ENCODE peak calls at places on chromosomes 4 and X, in seven cellular contexts. Q is K562, D is H1, L is GM12891, W is GM12878, U is SK-N-SH, R is HepG2. M is an unnamed sample.

GRCh38 chrX:41677661-41678060 is 11.1 kb upstream of the GPR34 start:
- DNase-seq in Q (no peak), U (no peak), W (no peak), R (no peak), L (no peak), D (no peak), M (no peak)

GRCh38 chrX:46683023-46683422 is 75.9 kb downstream of the SLC9A7 start:
- DNase-seq in W (no peak), U (no peak), D (no peak), Q (no peak), R (peak), L (no peak), M (no peak)

GRCh38 chr4:71187399-71188196 is 151.2 kb upstream of the SLC4A4 start:
- DNase-seq in L (no peak), Q (no peak), R (no peak), W (no peak), U (no peak), D (peak), M (no peak)

GRCh38 chr4:122824616-122825015 is 2.0 kb upstream of the FGF2 start:
- DNase-seq in Q (no peak), D (no peak), W (no peak), R (no peak), L (no peak), U (no peak), M (no peak)

GRCh38 chrX:29082558-29082957 is 495.3 kb downstream of the IL1RAPL1 start:
- DNase-seq in D (no peak), Q (no peak), R (no peak), W (peak), U (no peak), L (no peak), M (no peak)

GRCh38 chrX:77505227-77505626 is 58.0 kb downstream of the FGF16 start:
- DNase-seq in W (no peak), R (peak), Q (no peak), L (no peak), D (no peak), U (no peak), M (no peak)

GRCh38 chr4:8160233-8160560 is 1.6 kb upstream of the ABLIM2 start:
- DNase-seq in R (no peak), D (no peak), Q (no peak), U (no peak), L (no peak), W (no peak), M (no peak)

GRCh38 chr4:48341776-48342558 is 638 bp downstream of the SLAIN2 start:
- DNase-seq in U (peak), R (no peak), Q (peak), W (no peak), L (peak), D (peak), M (peak)

GRCh38 chrX:6024204-6024603 is 204.5 kb downstream of the NLGN4X start:
- DNase-seq in W (no peak), R (no peak), Q (no peak), U (no peak), L (no peak), D (no peak), M (no peak)

GRCh38 chr4:154807042-154807630 is 26.1 kb downstream of the RBM46 start:
- DNase-seq in R (peak), W (peak), Q (peak), D (no peak), L (no peak), U (peak), M (no peak)

GRCh38 chr4:148214529-148215166 is 227.6 kb downstream of the NR3C2 start:
- DNase-seq in D (no peak), U (no peak), Q (no peak), L (no peak), W (no peak), R (no peak), M (no peak)

GRCh38 chr4:132297346-132297745 is 851.7 kb upstream of the PCDH10 start:
- DNase-seq in L (no peak), U (no peak), R (no peak), D (no peak), Q (no peak), W (no peak), M (no peak)

GRCh38 chrX:133590703-133591505 is 175.6 kb upstream of the GPC4 start:
- DNase-seq in U (no peak), R (no peak), Q (no peak), W (no peak), D (no peak), L (no peak), M (no peak)

GRCh38 chr4:78337216-78337615 is 214.4 kb upstream of the ANXA3 start:
- DNase-seq in Q (no peak), R (no peak), W (no peak), L (no peak), U (no peak), D (no peak), M (no peak)

GRCh38 chr4:40621592-40622512 is 7.8 kb downstream of the RBM47 start:
- DNase-seq in W (peak), U (no peak), D (no peak), L (no peak), Q (no peak), R (peak), M (no peak)

GRCh38 chr4:109072595-109072994 is 229.9 kb downstream of the COL25A1 start:
- DNase-seq in L (no peak), D (no peak), U (no peak), R (no peak), Q (no peak), W (no peak), M (no peak)

GRCh38 chrX:121254336-121254735 is 206.9 kb downstream of the GLUD2 start:
- DNase-seq in Q (no peak), W (no peak), R (peak), U (no peak), D (no peak), L (no peak), M (no peak)

GRCh38 chr4:56475917-56476316 is 8.5 kb downstream of the SRP72 start:
- DNase-seq in L (no peak), R (no peak), Q (no peak), W (no peak), D (no peak), U (no peak), M (no peak)

GRCh38 chr4:147361726-147362125 is 119.2 kb upstream of the EDNRA start:
- DNase-seq in W (no peak), D (no peak), R (no peak), U (no peak), Q (no peak), L (no peak), M (no peak)

DNA sequence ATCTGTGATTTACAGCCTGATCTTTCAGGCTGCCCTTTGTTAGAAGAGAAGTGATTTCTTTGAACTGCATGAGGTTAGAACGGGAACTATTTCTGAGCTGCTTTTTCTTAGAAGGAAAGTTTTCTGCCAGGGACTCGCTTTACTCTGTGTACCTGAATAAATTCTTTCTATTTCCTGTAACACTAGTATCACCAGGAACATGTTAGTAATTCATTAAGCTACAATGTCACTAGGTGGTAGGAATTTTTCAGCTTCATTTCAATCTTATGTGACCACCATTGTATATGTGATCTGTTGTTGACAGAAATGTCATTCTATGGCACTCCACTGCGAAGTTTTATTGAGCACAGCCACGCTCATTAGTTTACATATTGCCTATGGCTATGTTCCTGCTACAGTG is 193.8 kb upstream of the CXorf51B start:
- DNase-seq in D (no peak), Q (no peak), R (no peak), W (no peak), U (no peak), L (no peak), M (no peak)
- TF ChIP-seq TAF1 in D (no peak), Q (no peak), R (no peak), W (no peak), U (no peak), L (no peak), M (no peak)

GRCh38 chr4:185201983-185202962 is 1.5 kb downstream of the CFAP97 start:
- DNase-seq in R (peak), U (peak), W (no peak), Q (peak), D (no peak), L (no peak), M (no peak)
- TF ChIP-seq POLR2AphosphoS5 in R (peak), U (no peak), W (no peak), Q (peak), D (no peak), L (no peak), M (no peak)

GRCh38 chr4:54102747-54103146 is 2.8 kb downstream of the GSX2 start:
- DNase-seq in W (no peak), U (no peak), Q (no peak), R (no peak), D (no peak), L (no peak), M (no peak)
- TF ChIP-seq TAF1 in W (no peak), U (no peak), Q (no peak), R (no peak), D (no peak), L (no peak), M (no peak)

DNA sequence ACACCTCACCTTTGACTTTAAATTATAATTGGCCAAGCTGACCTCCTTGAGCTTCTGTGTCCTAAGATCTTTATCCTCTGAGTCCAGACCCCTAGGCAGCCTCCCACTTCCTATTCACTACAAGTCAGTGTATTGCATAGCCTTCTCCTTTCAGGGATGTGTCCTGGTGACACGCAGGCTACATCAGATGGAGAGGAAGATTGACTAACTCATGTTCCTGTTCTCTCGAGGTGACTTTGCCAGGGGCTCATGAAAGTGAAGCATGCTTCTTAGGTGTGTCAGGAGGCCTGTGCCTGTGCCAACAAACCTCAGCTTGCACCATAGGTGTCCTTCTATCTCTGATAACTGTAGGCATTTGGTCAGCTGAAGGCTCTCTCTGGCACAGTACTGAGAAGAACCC is 195.7 kb upstream of the HS3ST1 start:
- DNase-seq in U (no peak), W (no peak), Q (no peak), D (no peak), R (no peak), L (no peak), M (no peak)
- TF ChIP-seq POLR2AphosphoS5 in U (no peak), W (no peak), Q (no peak), D (no peak), R (no peak), L (no peak), M (no peak)

DNA sequence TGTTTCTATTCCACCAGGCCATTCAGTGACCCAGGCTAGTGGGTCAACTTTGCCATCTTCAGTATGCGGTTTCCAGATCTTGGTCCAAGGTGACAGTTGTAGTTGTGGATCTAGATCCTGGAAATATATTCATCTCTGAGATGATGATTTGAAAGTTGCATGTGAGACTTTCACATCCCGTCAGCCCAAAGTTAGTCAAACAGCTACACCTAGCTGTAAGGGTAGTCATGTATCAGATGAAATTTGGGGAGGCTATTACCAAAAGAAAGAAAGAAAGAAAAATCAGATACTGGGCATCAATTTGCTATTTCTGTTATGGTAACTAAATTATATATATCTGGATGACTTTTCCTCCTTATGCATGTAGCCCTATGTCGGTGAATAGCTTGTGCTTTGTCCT is 259.4 kb upstream of the ARX start:
- DNase-seq in D (no peak), Q (no peak), R (no peak), W (no peak), L (no peak), U (no peak), M (no peak)
- TF ChIP-seq TAF1 in D (no peak), Q (no peak), R (no peak), W (no peak), L (no peak), U (no peak), M (no peak)

DNA sequence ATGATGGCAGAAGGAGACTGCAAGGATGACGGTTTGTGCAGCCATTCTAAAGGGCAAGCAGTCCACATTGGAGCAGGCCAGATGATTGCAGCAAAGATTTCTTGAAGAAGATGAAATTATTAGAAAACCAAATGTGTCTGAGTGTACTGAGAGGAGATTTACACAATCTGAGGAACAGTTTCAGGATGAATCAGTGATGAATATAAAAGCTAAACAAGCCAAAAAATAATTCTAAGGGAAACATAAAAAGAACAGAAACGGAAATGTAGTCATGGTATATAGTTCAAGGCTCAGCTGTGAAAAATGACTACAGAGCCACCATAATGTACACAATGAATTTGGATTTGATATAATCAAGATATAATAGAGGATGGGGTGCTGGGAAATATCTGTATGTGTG is 168.5 kb downstream of the PDGFC start:
- DNase-seq in R (no peak), L (no peak), Q (no peak), U (no peak), D (no peak), W (no peak), M (no peak)
- TF ChIP-seq POLR2AphosphoS5 in R (no peak), L (no peak), Q (no peak), U (no peak), D (no peak), W (no peak), M (no peak)

GRCh38 chr4:19936471-19936870 is 315.2 kb upstream of the SLIT2 start:
- DNase-seq in R (no peak), D (no peak), W (no peak), U (no peak), Q (no peak), L (no peak), M (no peak)
- TF ChIP-seq TAF1 in R (no peak), D (no peak), W (no peak), U (no peak), Q (no peak), L (no peak), M (no peak)

DNA sequence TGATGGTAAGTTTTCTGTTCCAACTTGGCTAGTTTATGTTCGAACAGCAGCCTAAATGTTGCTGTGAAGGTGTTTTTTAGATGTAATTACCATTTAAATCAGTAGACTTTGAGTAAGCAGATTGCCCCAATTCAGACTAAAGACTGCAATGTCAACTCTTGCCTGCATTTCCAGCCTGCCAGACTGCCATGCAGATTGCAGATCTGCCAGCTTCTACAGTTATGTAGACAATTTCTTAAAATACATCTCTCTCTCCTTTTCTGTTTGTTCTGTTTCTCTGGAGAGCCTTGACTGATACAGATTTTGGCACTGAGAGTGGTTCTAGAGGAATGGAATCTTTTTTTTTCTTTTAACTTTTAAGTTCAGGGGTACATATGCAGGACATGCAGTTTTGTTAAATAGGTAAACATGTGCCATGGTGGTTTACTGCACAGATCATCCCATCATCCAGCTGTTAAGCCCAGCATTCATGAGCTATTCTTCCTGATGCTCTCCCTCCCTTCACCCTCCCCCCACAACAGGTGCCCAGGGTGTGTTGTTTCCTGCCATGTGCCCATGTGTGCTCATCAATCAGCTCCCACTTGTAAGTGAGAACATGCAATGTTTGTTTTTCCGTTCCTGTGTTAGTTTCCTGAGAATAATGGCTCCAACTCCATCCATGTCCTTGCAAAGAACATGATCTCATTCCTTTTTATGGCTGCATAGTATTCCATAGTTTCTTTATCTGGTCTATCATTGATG is 227.8 kb downstream of the CPE start:
- DNase-seq in L (no peak), R (no peak), W (no peak), D (no peak), U (no peak), Q (no peak), M (no peak)
- TF ChIP-seq POLR2AphosphoS5 in L (no peak), R (no peak), W (no peak), D (no peak), U (no peak), Q (no peak), M (no peak)

GRCh38 chr4:141081921-141082381 is 51.3 kb downstream of the RNF150 start:
- DNase-seq in D (no peak), R (no peak), W (no peak), L (no peak), Q (no peak), U (no peak), M (no peak)
- TF ChIP-seq TAF1 in D (no peak), R (no peak), W (no peak), L (no peak), Q (no peak), U (no peak), M (no peak)

GRCh38 chrX:130902783-130903613 is at the start of gene ENOX2:
- DNase-seq in W (peak), R (peak), L (peak), U (peak), Q (peak), D (peak), M (peak)
- TF ChIP-seq POLR2AphosphoS5 in W (peak), R (peak), L (peak), U (peak), Q (peak), D (no peak), M (peak)